ENCODE peak calls at places on chromosomes 1 and 21, in eight cellular contexts. E is breast epithelium, I is stomach, M is esophagus squamous epithelium, C is esophagus muscularis mucosa, H is IMR-90, P is A549, G is prostate gland. O is an unnamed sample.

GRCh38 chr1:19733615-19734014 is 66.1 kb downstream of the TMCO4 start:
- DNase-seq in E (no peak), I (no peak), M (no peak), C (no peak), H (no peak), P (no peak), G (no peak), O (no peak)

GRCh38 chr1:150970818-150971582 is 3.6 kb downstream of the CERS2 start:
- DNase-seq in E (peak), I (peak), M (no peak), C (no peak), H (peak), P (no peak), G (peak), O (peak)

GRCh38 chr1:22643381-22643780 is at the start of gene C1QC:
- DNase-seq in E (no peak), I (no peak), M (no peak), C (no peak), H (no peak), P (no peak), G (no peak), O (peak)

GRCh38 chr1:242871631-242872030 is 347.1 kb upstream of the PLD5 start:
- DNase-seq in E (no peak), I (no peak), M (no peak), C (no peak), H (no peak), P (no peak), G (no peak), O (no peak)

GRCh38 chr1:37305841-37306240 is 168.5 kb upstream of the ZC3H12A start:
- DNase-seq in E (no peak), I (no peak), M (no peak), C (no peak), H (no peak), P (no peak), G (no peak), O (no peak)

GRCh38 chr1:224774378-224774777 is 155.1 kb upstream of the DNAH14 start:
- DNase-seq in E (no peak), I (no peak), M (no peak), C (no peak), H (no peak), P (no peak), G (no peak), O (no peak)

GRCh38 chr1:27119270-27119618 is 35.7 kb downstream of the SLC9A1 start:
- DNase-seq in E (no peak), I (no peak), M (no peak), C (no peak), H (no peak), P (no peak), G (no peak), O (no peak)

GRCh38 chr1:83854456-83854855 is 144.5 kb downstream of the TTLL7 start:
- DNase-seq in E (no peak), I (no peak), M (no peak), C (no peak), H (no peak), P (no peak), G (no peak), O (no peak)

GRCh38 chr21:46549650-46550049 is 55.2 kb downstream of the S100B start:
- DNase-seq in E (no peak), I (peak), M (no peak), C (peak), H (no peak), P (no peak), G (no peak), O (no peak)

GRCh38 chr1:32992489-32993214 is 28.0 kb upstream of the RNF19B start:
- DNase-seq in E (peak), I (peak), M (peak), C (peak), H (peak), P (peak), G (peak), O (peak)

GRCh38 chr1:183710734-183711133 is 57.6 kb upstream of the APOBEC4 start:
- DNase-seq in E (no peak), I (no peak), M (no peak), C (no peak), H (no peak), P (no peak), G (no peak), O (no peak)

GRCh38 chr21:38379171-38379570 is 119.1 kb downstream of the ERG start:
- DNase-seq in E (no peak), I (no peak), M (no peak), C (no peak), H (no peak), P (no peak), G (no peak), O (no peak)

GRCh38 chr1:39103321-39104157 is 77.4 kb downstream of the NDUFS5 start:
- DNase-seq in E (no peak), I (no peak), M (no peak), C (no peak), H (peak), P (no peak), G (no peak), O (no peak)
- H3K4me3 ChIP-seq in E (no peak), I (no peak), M (no peak), C (no peak), H (no peak), P (no peak), G (no peak), O (no peak)

DNA sequence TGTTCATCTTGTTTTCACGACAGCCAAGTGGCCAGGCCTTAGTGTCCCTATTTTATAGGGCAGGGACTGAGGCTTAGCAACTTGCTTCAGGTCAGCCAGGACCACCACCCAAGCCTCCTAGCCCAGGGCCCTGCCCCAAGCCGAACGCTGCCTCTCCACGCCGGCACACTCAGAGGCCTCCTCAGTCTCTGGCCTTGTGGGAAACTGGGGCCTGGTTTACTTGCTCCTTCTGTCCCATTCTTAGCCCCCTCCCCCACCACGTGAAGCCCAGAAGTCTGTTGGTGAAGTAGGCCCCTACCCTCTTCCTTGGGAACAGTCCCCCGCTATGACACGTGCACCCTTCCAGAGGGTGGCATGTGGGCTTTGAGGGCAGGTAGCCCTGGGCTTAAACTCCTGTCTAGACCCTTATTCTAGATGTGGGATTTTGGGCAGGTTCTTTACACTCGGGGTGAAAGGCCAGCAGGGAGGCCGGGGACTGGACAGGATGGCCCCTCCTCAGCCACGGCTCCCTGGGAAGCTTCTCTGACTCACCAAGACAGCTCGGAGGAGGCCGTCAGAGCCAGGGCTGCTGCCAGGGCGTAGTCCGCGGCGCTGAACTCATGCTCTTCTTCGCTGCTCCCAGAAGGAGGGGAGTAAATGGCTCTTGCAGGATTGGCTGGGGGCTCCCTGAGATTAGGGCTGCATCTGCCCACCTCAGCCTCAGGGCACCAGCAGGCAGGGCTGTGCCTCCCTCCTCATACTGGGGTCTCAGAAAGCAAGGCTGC is 4.3 kb downstream of the MYOM3 start:
- DNase-seq in E (no peak), I (no peak), M (no peak), C (no peak), H (peak), P (peak), G (no peak), O (no peak)
- TF ChIP-seq POLR2A in E (no peak), I (no peak), M (no peak), C (no peak), H (no peak), P (no peak), G (no peak), O (no peak)

DNA sequence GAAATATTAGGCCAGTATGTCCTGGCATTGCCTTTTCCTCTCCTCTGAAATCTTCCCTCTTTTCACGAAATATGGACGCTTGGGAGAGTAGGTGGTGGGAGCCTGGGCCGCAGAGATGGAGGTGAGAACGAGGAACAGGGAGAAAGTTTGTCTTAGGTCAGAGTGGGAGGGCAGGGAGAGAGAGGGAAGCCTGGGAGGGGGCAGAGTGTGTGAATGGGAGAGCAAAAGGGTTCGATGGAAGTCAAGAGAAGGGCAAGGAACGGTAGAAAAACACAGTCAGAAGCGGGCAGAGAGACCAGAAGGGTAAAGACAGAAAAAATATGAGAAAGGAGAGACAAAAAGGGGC is 1.2 kb downstream of the TRABD2B start:
- DNase-seq in E (no peak), I (no peak), M (no peak), C (no peak), H (no peak), P (no peak), G (no peak), O (no peak)
- H3K4me3 ChIP-seq in E (peak), I (peak), M (peak), C (peak), H (no peak), P (peak), G (peak), O (peak)

GRCh38 chr1:39755965-39756659 is 15.0 kb downstream of the OXCT2 start:
- DNase-seq in E (no peak), I (no peak), M (no peak), C (no peak), H (no peak), P (no peak), G (no peak), O (no peak)

GRCh38 chr1:39754906-39755504 is 16.1 kb downstream of the OXCT2 start:
- DNase-seq in E (no peak), I (no peak), M (no peak), C (no peak), H (no peak), P (no peak), G (no peak), O (peak)

GRCh38 chr1:39758556-39759435 is 12.4 kb downstream of the OXCT2 start:
- DNase-seq in E (no peak), I (no peak), M (no peak), C (no peak), H (no peak), P (no peak), G (no peak), O (no peak)

GRCh38 chr1:39759436-39759726 is 11.8 kb downstream of the OXCT2 start:
- DNase-seq in E (no peak), I (no peak), M (no peak), C (no peak), H (no peak), P (no peak), G (no peak), O (no peak)

DNA sequence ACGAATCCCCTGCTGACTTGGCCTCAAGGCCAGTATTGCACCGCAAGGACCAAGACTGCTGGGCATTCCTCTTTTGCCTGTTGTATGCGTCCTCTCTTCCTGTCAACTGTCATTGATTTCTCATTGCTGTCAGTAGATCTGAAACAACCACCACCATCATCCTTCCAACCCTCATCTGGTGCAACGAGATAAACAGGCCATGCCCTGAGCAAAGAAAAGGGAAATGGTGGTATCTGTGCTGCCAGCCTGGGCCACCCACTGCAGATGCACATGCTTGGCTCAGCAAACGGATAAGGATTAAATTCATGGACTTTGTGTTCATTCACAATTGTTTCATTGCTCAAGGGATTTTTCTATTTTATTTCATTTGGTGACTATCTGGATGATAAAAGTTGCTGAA is 13.6 kb downstream of the OXCT2 start:
- DNase-seq in E (no peak), I (no peak), M (no peak), C (no peak), H (no peak), P (no peak), G (no peak), O (no peak)
- TF ChIP-seq POLR2A in E (no peak), I (no peak), M (no peak), C (no peak), H (no peak), P (no peak), G (no peak), O (no peak)

DNA sequence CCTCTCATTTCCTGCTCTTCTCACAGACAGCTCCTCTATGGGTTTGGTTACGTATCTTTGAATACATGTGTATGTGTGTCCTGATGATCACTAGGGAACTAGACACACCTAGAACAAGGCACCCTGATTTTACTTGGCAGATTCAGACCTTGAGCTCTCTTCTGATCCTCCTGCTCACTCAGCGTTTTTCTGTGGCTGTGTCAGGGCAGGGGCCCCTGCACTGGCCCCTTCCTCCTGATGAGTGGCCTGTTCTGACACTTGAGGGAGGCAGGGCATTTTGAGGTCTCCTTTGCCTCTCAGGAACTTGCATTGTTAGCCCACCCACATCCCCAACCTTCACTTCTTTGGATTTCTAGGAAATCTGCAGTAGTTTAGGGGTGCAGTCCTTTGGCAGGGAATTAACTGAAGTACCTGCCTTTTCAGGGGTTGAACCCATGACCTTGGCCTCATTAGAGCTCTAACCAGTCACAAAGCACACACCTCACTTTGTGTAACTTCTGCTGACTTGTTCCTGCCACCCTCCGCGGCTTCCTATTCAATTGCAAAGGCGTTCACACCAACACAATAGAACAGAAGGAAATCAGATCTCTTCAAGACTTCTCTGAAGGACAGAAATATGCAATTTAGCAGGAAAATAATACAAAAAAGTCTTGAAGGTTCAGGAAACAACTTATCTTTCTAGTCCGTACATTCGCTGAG is 8.8 kb downstream of the SMYD2 start:
- DNase-seq in E (no peak), I (no peak), M (no peak), C (no peak), H (no peak), P (no peak), G (no peak), O (no peak)
- H3K4me3 ChIP-seq in E (no peak), I (no peak), M (no peak), C (no peak), H (no peak), P (no peak), G (no peak), O (no peak)

O was measured in testis.